ENCODE peak calls at places on chromosomes 7 and 10, in eight cellular contexts. W is astrocyte, S is fibroblast of lung, Y is neural progenitor cell, O is AG04450, A is HCT116, N is Panc1, I is adrenal gland. F is an unnamed sample. For H3K27me3, the result is how much of the 10 kb centered on the place peaks cover.

GRCh38 chr7:129784783-129785456 is 167.8 kb downstream of the UBE2H start:
- DNase-seq in A (no peak), W (no peak), O (no peak), I (peak), Y (peak), N (no peak), S (no peak), F (no peak)

GRCh38 chr10:12971001-12971788 is 30.3 kb downstream of the CCDC3 start:
- DNase-seq in A (no peak), O (no peak), S (no peak), W (no peak), Y (no peak), I (no peak), N (no peak), F (no peak)

GRCh38 chr7:96547371-96547811 is 162.3 kb downstream of the SEM1 start:
- DNase-seq in N (no peak), I (no peak), O (no peak), W (no peak), A (no peak), S (no peak), Y (no peak), F (no peak)

GRCh38 chr10:11113156-11113555 is 95.5 kb downstream of the CELF2 start:
- DNase-seq in I (no peak), Y (no peak), O (no peak), W (no peak), A (no peak), N (no peak), S (no peak), F (no peak)

GRCh38 chr10:116777006-116777405 is 34.6 kb upstream of the HSPA12A start:
- DNase-seq in A (no peak), O (no peak), Y (no peak), I (no peak), S (no peak), N (no peak), W (no peak), F (no peak)

GRCh38 chr10:132407846-132408278 is 10.9 kb downstream of the PWWP2B start:
- DNase-seq in W (no peak), S (no peak), O (no peak), N (no peak), I (peak), A (no peak), Y (no peak), F (no peak)

GRCh38 chr10:27513451-27514191 is 9.5 kb downstream of the RAB18 start:
- DNase-seq in O (no peak), S (peak), Y (no peak), W (peak), N (no peak), A (no peak), I (no peak), F (peak)

GRCh38 chr10:89414146-89414878 is at the start of gene IFIT5:
- DNase-seq in N (peak), S (peak), O (no peak), Y (peak), W (peak), I (peak), A (no peak), F (peak)

GRCh38 chr7:815284-816216 is 16.7 kb upstream of the SUN1 start:
- DNase-seq in S (peak), A (no peak), O (no peak), Y (peak), I (peak), N (no peak), W (no peak), F (peak)

GRCh38 chr10:120583424-120584108 is 126.5 kb downstream of the PLPP4 start:
- DNase-seq in Y (no peak), N (no peak), A (no peak), S (no peak), W (no peak), O (no peak), I (no peak), F (no peak)

GRCh38 chr10:79070611-79071534 is 2.1 kb downstream of the ZMIZ1 start:
- DNase-seq in I (peak), W (peak), Y (peak), O (no peak), N (no peak), A (no peak), S (peak), F (peak)

GRCh38 chr7:20331231-20331880 is 656 bp downstream of the ITGB8 start:
- DNase-seq in N (no peak), I (peak), A (no peak), S (peak), W (no peak), O (no peak), Y (peak), F (peak)

GRCh38 chr7:6170571-6171531 is 101.6 kb downstream of the CYTH3 start:
- DNase-seq in O (no peak), W (no peak), I (no peak), S (no peak), A (no peak), Y (no peak), N (no peak), F (no peak)

GRCh38 chr10:9254353-9254752 is 1199.9 kb downstream of the GATA3 start:
- DNase-seq in N (peak), S (peak), O (peak), A (no peak), Y (no peak), W (peak), I (no peak), F (no peak)

GRCh38 chr10:61592581-61592980 is 70.1 kb upstream of the CABCOCO1 start:
- DNase-seq in W (no peak), Y (peak), S (no peak), O (no peak), A (peak), N (no peak), I (peak), F (peak)

GRCh38 chr7:126768836-126769235 is 483.9 kb downstream of the GRM8 start:
- DNase-seq in N (no peak), S (no peak), O (no peak), I (peak), W (no peak), Y (no peak), A (no peak), F (no peak)

GRCh38 chr10:92075829-92076228 is 152.3 kb downstream of the BTAF1 start:
- DNase-seq in Y (no peak), N (no peak), O (no peak), W (no peak), S (no peak), I (no peak), A (no peak), F (no peak)

GRCh38 chr7:17153571-17153970 is 144.9 kb upstream of the AHR start:
- DNase-seq in Y (no peak), N (no peak), O (no peak), W (no peak), A (no peak), I (no peak), S (no peak), F (no peak)

GRCh38 chr7:24299192-24299591 is 15.2 kb downstream of the NPY start:
- DNase-seq in N (no peak), Y (no peak), O (no peak), W (no peak), S (no peak), I (no peak), A (no peak), F (no peak)

GRCh38 chr10:35700490-35700887 is 58.4 kb upstream of the FZD8 start:
- DNase-seq in W (no peak), A (no peak), O (no peak), S (no peak), Y (no peak), I (no peak), N (no peak), F (no peak)

GRCh38 chr10:123017421-123018165 is 8.8 kb downstream of the ACADSB start:
- DNase-seq in W (no peak), S (no peak), I (no peak), N (no peak), A (no peak), Y (no peak), O (no peak), F (no peak)

GRCh38 chr10:53839437-53840039 is 961.5 kb downstream of the PCDH15 start:
- DNase-seq in O (no peak), N (peak), Y (peak), A (no peak), S (peak), I (no peak), W (no peak), F (peak)

GRCh38 chr10:78433063-78433717 is 399.5 kb downstream of the RPS24 start:
- DNase-seq in I (no peak), S (no peak), A (no peak), W (no peak), N (no peak), Y (peak), O (no peak), F (no peak)

GRCh38 chr10:89553064-89553734 is 17.8 kb upstream of the SLC16A12 start:
- DNase-seq in W (peak), S (peak), A (peak), O (peak), I (no peak), Y (no peak), N (peak), F (peak)

GRCh38 chr7:73909051-73909941 is 48.3 kb downstream of the TMEM270 start:
- DNase-seq in S (no peak), O (no peak), Y (no peak), I (no peak), N (no peak), W (no peak), A (no peak), F (no peak)

GRCh38 chr10:48885376-48885775 is 54.3 kb downstream of the LRRC18 start:
- DNase-seq in O (no peak), S (peak), I (no peak), A (peak), W (no peak), Y (peak), N (no peak), F (peak)

GRCh38 chr7:129227646-129228578 is 3.1 kb downstream of the AHCYL2 start:
- DNase-seq in S (no peak), A (no peak), Y (no peak), I (no peak), N (no peak), W (no peak), O (no peak), F (no peak)

GRCh38 chr10:28678687-28679457 is 1.6 kb downstream of the BAMBI start:
- DNase-seq in I (no peak), S (peak), Y (peak), W (peak), O (no peak), N (no peak), A (no peak), F (peak)

GRCh38 chr7:113918946-113919345 is at the start of gene PPP1R3A:
- DNase-seq in W (no peak), O (no peak), S (no peak), Y (no peak), N (no peak), I (no peak), A (no peak), F (no peak)

GRCh38 chr7:151157645-151158329 is 9.7 kb downstream of the GBX1 start:
- DNase-seq in N (no peak), I (no peak), O (no peak), A (no peak), Y (no peak), S (peak), W (peak), F (no peak)

GRCh38 chr7:151167197-151167911 is at the start of gene GBX1:
- DNase-seq in N (no peak), Y (peak), S (peak), I (no peak), A (no peak), W (peak), O (no peak), F (peak)

GRCh38 chr7:151166629-151167196 is 781 bp downstream of the GBX1 start:
- DNase-seq in N (no peak), Y (no peak), S (no peak), O (no peak), W (no peak), I (no peak), A (no peak), F (no peak)

GRCh38 chr7:151161757-151162156 is 5.7 kb downstream of the GBX1 start:
- DNase-seq in Y (no peak), N (no peak), O (no peak), W (no peak), A (no peak), I (no peak), S (no peak), F (no peak)
- H3K27me3 ChIP-seq in Y (half or more), N (under half), O (half or more), W (half or more), A (under half), I (under half), S (half or more), F (under half)

DNA sequence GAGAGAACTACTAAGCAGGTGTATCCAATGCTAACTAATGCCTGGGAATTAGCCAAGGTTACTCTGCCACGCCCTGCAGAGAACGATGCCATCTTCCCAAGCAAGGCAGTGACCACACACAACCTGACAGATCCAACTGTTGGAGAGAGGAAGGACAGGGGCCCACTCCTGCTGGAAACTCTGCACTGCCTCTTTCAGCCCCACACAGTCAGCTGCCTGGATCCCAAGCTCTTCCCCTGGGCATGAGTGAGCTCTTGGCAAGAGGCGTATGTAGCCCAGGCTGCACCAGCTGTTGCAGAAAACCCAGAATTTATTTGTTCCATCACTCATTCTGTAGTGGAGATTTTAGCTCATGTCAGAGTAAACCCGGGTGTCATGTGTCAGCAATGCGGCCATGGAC is 135.2 kb upstream of the TRIM24 start:
- DNase-seq in Y (no peak), A (no peak), W (no peak), I (no peak), O (no peak), N (no peak), S (no peak), F (no peak)
- TF ChIP-seq CTCF in Y (no peak), A (no peak), W (no peak), I (no peak), O (no peak), N (no peak), S (no peak), F (no peak)

GRCh38 chr10:87658858-87659555 is 671 bp upstream of the PAPSS2 start:
- DNase-seq in A (no peak), O (no peak), Y (no peak), W (no peak), N (no peak), S (no peak), I (peak), F (no peak)
- H3K4me3 ChIP-seq in A (peak), O (peak), Y (peak), W (peak), N (peak), S (peak), I (no peak), F (peak)

DNA sequence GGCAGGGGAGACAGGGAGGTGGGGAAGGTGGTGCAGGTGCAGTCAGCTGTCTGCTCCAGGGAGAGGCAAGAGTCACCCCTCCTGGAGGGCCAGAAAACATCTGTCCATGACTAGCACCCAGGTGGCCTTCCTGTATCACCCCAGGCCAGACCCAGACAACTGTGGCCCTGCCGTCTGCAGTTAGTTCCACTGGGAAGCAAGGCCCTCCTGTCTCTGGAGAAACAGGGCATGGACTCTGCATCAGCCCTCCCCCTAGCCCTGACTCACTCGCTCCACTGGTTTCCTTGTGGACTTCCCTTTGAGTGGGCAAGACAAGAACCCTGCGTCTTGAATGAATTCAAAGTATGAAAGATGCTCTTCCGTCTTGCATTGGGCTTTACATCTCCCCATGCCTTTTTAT is 12.6 kb downstream of the TBATA start:
- DNase-seq in A (no peak), Y (no peak), O (no peak), I (no peak), S (no peak), W (no peak), N (no peak), F (no peak)
- H3K27me3 ChIP-seq in A (under half), Y (under half), O (under half), I (under half), S (under half), W (under half), N (under half), F (under half)

GRCh38 chr7:1952781-1953180 is 280.0 kb downstream of the MAD1L1 start:
- DNase-seq in Y (no peak), O (no peak), W (no peak), I (no peak), A (no peak), S (no peak), N (no peak), F (no peak)

GRCh38 chr7:1950066-1950622 is 280.1 kb downstream of the ELFN1 start:
- DNase-seq in I (no peak), Y (no peak), S (no peak), O (no peak), W (no peak), N (no peak), A (no peak), F (no peak)

GRCh38 chr7:1952169-1952760 is 280.5 kb downstream of the MAD1L1 start:
- DNase-seq in N (no peak), S (no peak), W (no peak), I (no peak), Y (no peak), O (no peak), A (no peak), F (no peak)

GRCh38 chr7:1950623-1951523 is 280.8 kb downstream of the ELFN1 start:
- DNase-seq in Y (no peak), A (no peak), S (peak), N (no peak), O (no peak), W (peak), I (no peak), F (peak)

DNA sequence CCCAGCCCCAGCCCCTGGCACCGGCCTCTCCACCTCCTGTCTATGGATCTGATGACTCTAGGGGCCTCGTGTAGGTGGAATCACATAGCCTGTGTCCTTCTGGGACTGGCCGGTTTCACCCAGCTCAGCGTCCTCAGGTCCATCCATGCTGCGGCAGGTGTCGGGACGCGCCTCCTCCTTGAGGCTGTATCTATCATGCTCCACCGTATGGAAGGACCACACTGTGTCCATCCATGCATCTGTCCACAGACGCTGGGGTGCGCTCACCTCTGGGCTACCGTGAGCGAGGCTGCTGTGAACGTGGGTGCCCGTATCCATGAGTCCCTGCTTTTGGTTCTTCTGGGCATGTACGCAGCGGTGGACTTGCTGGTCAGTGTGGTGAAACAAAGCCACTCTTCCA is 281.1 kb downstream of the MAD1L1 start:
- DNase-seq in S (no peak), A (no peak), I (no peak), Y (no peak), N (no peak), O (no peak), W (no peak), F (no peak)
- TF ChIP-seq CTCF in S (no peak), A (no peak), I (no peak), Y (no peak), N (no peak), O (no peak), W (no peak), F (no peak)

DNA sequence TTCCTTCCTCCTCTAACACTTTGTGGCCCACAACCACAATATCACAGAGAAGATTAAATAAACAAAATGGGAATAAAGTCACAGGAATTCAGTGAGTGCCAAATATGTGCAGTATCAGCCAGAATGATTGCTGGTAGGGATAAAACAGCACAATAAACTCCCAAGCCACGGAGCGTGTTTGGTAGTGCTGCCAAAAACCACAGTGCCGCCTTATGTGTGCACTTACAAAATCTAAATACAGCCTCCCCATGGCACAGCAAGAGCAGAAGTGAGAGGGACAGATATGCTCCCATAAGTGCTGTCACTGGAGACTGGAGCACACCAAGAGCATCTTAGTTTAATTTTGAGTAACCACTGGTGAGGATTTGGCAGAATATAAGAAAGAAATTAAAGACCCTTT is 155.9 kb downstream of the POM121L12 start:
- DNase-seq in S (no peak), W (no peak), A (no peak), N (no peak), Y (no peak), O (no peak), I (no peak), F (no peak)
- H3K4me3 ChIP-seq in S (no peak), W (no peak), A (no peak), N (no peak), Y (no peak), O (no peak), I (no peak), F (no peak)

DNA sequence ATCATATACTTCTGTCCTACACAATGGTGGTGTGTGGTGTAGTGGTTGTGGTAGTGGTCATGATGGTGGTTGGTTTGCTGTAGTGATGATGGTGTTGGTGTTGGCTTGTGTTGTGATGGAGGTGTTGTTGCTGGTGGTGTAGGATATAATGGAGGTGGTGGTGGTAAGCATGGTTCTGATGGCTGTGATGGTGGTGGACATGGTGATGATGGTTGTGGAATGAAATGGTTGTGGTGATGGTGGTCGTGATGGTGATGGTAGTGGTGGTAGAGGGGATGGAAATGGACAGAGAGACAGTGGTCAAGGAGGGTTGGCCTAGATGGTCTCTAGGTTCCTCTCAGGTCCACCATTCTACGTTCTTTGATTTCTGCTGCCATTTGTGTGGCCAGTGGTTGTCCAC is 44.7 kb downstream of the FAM241B start:
- DNase-seq in S (no peak), N (no peak), I (no peak), A (no peak), Y (no peak), O (no peak), W (no peak), F (no peak)
- H3K27me3 ChIP-seq in S (under half), N (under half), I (under half), A (half or more), Y (under half), O (half or more), W (half or more), F (under half)